ENCODE peak calls at places on chromosomes 2 and 18, in six cellular contexts. U is AG09309, D is astrocyte, T is fibroblast of villous mesenchyme, L is kidney epithelial cell, A is NT2/D1. J is an unnamed sample.

GRCh38 chr2:217182996-217183395 is 323.1 kb upstream of the TNP1 start:
- DNase-seq in U (no peak), D (no peak), T (no peak), L (no peak), A (no peak), J (no peak)

GRCh38 chr2:120473522-120474271 is 127.8 kb downstream of the INHBB start:
- DNase-seq in U (no peak), D (no peak), T (no peak), L (no peak), A (no peak), J (no peak)

GRCh38 chr2:7430869-7431641 is 513.8 kb downstream of the RNF144A start:
- DNase-seq in U (no peak), D (peak; percentile 1), T (no peak), L (no peak), A (peak; percentile 83), J (no peak)

GRCh38 chr2:207395535-207396251 is 134.1 kb upstream of the CREB1 start:
- DNase-seq in U (no peak), D (peak; percentile 37), T (no peak), L (no peak), A (no peak), J (peak; percentile 10)

GRCh38 chr18:7336616-7337015 is 105.7 kb downstream of the LRRC30 start:
- DNase-seq in U (no peak), D (no peak), T (no peak), L (no peak), A (no peak), J (no peak)

GRCh38 chr2:36478332-36478738 is 119.6 kb downstream of the FEZ2 start:
- DNase-seq in U (peak; percentile 89), D (peak; percentile 89), T (peak; percentile 77), L (no peak), A (no peak), J (no peak)

GRCh38 chr2:598043-598802 is 79.0 kb downstream of the TMEM18 start:
- DNase-seq in U (no peak), D (no peak), T (no peak), L (no peak), A (no peak), J (no peak)

GRCh38 chr2:68292108-68292710 is 27.5 kb downstream of the CNRIP1 start:
- DNase-seq in U (no peak), D (peak; percentile 11), T (peak; percentile 30), L (no peak), A (peak; percentile 8), J (no peak)

GRCh38 chr18:61893304-61893970 is 630 bp upstream of the RNF152 start:
- DNase-seq in U (no peak), D (no peak), T (peak; percentile 44), L (no peak), A (no peak), J (no peak)

DNA sequence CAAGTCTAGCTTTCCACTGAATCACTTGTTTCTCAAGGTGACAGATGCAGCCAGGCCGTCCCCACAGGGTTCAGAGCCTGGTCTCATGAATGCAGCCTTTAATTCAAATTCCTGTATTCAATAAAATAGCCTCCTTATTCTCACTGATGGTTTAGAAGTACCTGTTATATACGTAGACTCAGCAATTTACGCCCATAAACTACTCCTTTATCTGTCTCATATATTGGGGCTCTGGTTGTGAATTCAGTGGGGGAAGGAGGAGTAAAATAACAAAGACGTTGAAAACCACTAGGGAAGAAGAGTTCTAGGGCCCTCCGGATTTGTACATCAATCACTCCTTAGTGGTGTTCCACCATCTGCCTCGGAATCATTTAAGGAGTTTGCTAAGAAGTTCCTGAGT is 1.7 kb downstream of the OBSL1 start:
- DNase-seq in U (no peak), D (no peak), T (no peak), L (no peak), A (no peak), J (no peak)
- H3K4me3 ChIP-seq in U (peak overlapping the region; percentile 69), D (peak overlapping the region; percentile 60), T (peak overlapping the region; percentile 69), L (peak overlapping the region; percentile 73), A (peak overlapping the region; percentile 81), J (peak overlapping the region; percentile 70)

GRCh38 chr2:62305421-62306176 is 109.7 kb downstream of the B3GNT2 start:
- DNase-seq in U (no peak), D (no peak), T (peak; percentile 38), L (no peak), A (no peak), J (no peak)
- H3K4me3 ChIP-seq in U (no peak overlapping the region), D (no peak overlapping the region), T (no peak overlapping the region), L (no peak overlapping the region), A (no peak overlapping the region), J (no peak overlapping the region)

GRCh38 chr2:189608799-189609422 is 28.3 kb upstream of the SLC40A1 start:
- DNase-seq in U (no peak), D (peak; percentile 8), T (peak; percentile 64), L (no peak), A (no peak), J (no peak)
- H3K4me3 ChIP-seq in U (no peak overlapping the region), D (no peak overlapping the region), T (no peak overlapping the region), L (no peak overlapping the region), A (no peak overlapping the region), J (no peak overlapping the region)

DNA sequence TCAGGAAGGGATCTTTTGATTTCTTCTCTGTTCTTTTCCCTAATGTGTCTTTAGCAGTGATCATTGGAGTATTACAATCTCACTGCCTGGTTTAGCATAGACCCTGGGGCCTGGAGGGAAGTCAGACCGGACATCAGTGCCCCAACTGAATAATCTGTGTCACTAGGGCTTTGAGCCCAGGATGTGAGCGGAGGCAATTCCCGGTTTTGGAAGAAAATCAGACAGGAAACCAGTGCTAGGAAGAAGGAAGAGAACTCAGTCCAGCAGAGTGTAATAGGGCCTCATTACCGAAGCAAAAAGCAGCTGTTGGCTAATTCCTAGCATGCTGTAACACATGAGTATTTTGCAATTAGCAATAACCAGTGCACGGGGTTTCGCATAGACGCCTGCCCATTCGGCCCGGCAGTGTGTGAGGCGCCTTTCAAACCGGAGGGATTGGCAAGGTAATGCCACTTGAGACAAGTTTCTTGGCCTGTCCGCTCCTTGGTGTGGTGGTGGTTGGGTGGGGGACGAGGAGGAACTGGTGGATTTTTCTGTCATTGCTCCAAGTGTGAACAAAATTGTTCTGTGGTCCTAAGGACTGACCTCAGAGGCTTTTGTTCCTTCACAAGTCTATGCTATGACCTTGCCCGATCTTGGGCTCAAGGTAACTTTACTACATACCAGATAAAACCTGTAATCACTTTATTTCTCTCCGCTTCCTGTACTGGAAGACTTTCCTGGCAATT is 2.8 kb downstream of the FOSL2 start:
- DNase-seq in U (no peak), D (peak; percentile 59), T (peak; percentile 89), L (no peak), A (no peak), J (no peak)
- H3K4me3 ChIP-seq in U (peak overlapping the region; percentile 93), D (peak overlapping the region; percentile 82), T (peak overlapping the region; percentile 80), L (peak overlapping the region; percentile 96), A (no peak overlapping the region), J (peak overlapping the region; percentile 77)

GRCh38 chr18:8868276-8868675 is 162.9 kb downstream of the MTCL1 start:
- DNase-seq in U (no peak), D (no peak), T (no peak), L (no peak), A (no peak), J (no peak)
- H3K4me3 ChIP-seq in U (no peak overlapping the region), D (no peak overlapping the region), T (no peak overlapping the region), L (no peak overlapping the region), A (no peak overlapping the region), J (no peak overlapping the region)

GRCh38 chr2:3586220-3586619 is 8.7 kb upstream of the COLEC11 start:
- DNase-seq in U (no peak), D (no peak), T (no peak), L (no peak), A (no peak), J (no peak)

GRCh38 chr2:3587021-3587420 is 7.9 kb upstream of the COLEC11 start:
- DNase-seq in U (no peak), D (no peak), T (no peak), L (no peak), A (no peak), J (no peak)

GRCh38 chr2:3585239-3586109 is 9.4 kb upstream of the COLEC11 start:
- DNase-seq in U (no peak), D (peak; percentile 24), T (peak; percentile 99), L (no peak), A (no peak), J (no peak)

GRCh38 chr2:3584076-3584475 is 9.0 kb downstream of the RPS7 start:
- DNase-seq in U (no peak), D (no peak), T (no peak), L (no peak), A (no peak), J (no peak)

DNA sequence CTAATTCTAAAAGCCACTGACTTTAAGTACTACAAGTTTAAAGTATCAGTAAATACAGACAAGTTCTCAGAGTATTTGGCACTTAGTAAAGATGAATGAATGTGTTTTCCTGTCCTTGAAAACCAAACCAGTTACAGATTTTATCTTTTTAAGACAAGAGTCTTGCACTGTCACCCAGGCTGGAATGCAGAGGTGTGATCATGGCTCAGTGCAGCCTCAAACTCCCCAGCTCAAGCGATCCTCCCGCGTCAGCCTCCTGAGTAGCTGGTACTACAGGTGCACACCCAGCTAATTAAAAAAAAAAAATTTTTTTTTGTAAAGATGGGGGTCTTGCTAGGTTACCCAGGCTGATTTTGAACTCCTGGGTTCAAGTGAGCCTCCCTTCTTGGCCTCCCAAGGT is 9.5 kb downstream of the RPS7 start:
- DNase-seq in U (no peak), D (no peak), T (no peak), L (no peak), A (no peak), J (no peak)
- H3K4me3 ChIP-seq in U (no peak overlapping the region), D (no peak overlapping the region), T (peak overlapping the region; percentile 40), L (no peak overlapping the region), A (no peak overlapping the region), J (no peak overlapping the region)

DNA sequence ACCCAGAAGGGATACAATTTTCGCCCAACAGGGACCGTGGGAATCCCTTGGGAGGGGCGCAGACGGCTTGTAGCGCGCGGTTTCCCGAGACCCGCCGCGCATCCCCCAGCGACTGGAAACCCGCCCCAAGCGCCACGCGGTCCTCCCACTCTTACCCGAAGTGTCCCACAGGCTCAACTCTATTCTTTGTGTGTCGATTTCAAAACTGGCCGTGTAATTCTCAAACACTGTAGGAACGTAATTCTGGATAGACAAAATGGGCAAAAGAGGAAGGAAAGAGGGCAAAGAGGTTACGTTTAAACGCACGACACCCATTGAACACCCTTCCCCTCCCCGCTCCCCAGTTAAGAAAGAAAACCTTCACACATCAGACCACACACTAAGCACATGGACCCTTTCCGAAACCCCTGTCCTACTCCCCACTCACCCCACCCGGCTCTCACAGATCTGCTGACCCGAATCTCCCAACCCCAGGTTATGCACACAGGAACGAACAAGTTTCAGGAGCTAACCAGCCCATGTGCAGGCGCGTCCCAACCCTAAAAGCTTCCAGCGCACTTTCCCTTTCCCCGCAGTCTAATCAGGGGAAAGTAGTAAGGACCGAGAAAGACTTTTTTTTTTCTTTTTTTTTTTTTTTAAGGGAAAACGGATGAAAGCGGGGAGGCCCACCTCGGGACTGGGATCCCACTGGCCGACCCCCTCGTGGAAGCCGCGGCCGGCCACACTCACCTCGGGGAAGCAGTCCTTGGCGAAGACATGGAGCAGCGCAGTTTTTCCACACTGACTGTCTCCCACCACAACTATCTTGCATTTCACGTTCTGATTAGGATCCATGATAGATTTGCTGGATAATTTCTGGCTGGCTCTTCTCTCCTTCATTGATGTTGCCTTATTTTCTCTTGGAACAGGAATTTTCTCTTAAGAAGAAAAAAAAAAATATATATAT is 655 bp downstream of the RND3 start:
- DNase-seq in U (no peak), D (no peak), T (peak; percentile 54), L (no peak), A (no peak), J (no peak)
- H3K4me3 ChIP-seq in U (peak overlapping the region; percentile 94), D (peak overlapping the region; percentile 100), T (peak overlapping the region; percentile 100), L (peak overlapping the region; percentile 91), A (peak overlapping the region; percentile 83), J (peak overlapping the region; percentile 91)

GRCh38 chr2:144448389-144449027 is 71.4 kb downstream of the ZEB2 start:
- DNase-seq in U (no peak), D (no peak), T (no peak), L (no peak), A (no peak), J (no peak)
- H3K4me3 ChIP-seq in U (no peak overlapping the region), D (no peak overlapping the region), T (no peak overlapping the region), L (no peak overlapping the region), A (no peak overlapping the region), J (peak overlapping the region; percentile 17)

GRCh38 chr2:238851751-238852150 is 3.9 kb downstream of the TWIST2 start:
- DNase-seq in U (no peak), D (no peak), T (no peak), L (no peak), A (no peak), J (no peak)
- H3K4me3 ChIP-seq in U (peak overlapping the region; percentile 94), D (no peak overlapping the region), T (peak overlapping the region; percentile 83), L (no peak overlapping the region), A (no peak overlapping the region), J (no peak overlapping the region)

J was measured in epithelial cell of proximal tubule.